ENCODE peak calls at places on chromosomes 2 and 18, in four cellular contexts. G is HFFc6, N is neural crest cell, F is A549. D is an unnamed sample.

GRCh38 chr2:196902828-196903227 is 23.7 kb downstream of the PGAP1 start:
- DNase-seq in G (peak), N (no peak), F (no peak), D (no peak)

GRCh38 chr2:209613941-209614340 is 157.7 kb upstream of the UNC80 start:
- DNase-seq in G (no peak), N (no peak), F (no peak), D (no peak)

GRCh38 chr18:8952174-8952573 is 150.3 kb upstream of the NDUFV2 start:
- DNase-seq in G (no peak), N (no peak), F (no peak), D (no peak)

GRCh38 chr18:76699923-76700322 is 122.4 kb upstream of the ZNF236 start:
- DNase-seq in G (no peak), N (no peak), F (no peak), D (no peak)

GRCh38 chr2:116098049-116098448 is 1655.6 kb downstream of the DPP10 start:
- DNase-seq in G (no peak), N (no peak), F (no peak), D (no peak)

GRCh38 chr2:229612395-229612971 is 101.9 kb downstream of the DNER start:
- DNase-seq in G (no peak), N (no peak), F (no peak), D (no peak)

GRCh38 chr2:120353591-120353898 is 7.6 kb downstream of the INHBB start:
- DNase-seq in G (no peak), N (no peak), F (no peak), D (no peak)

GRCh38 chr2:114807666-114808065 is 365.2 kb downstream of the DPP10 start:
- DNase-seq in G (no peak), N (no peak), F (no peak), D (no peak)

GRCh38 chr2:46036929-46037328 is 260.3 kb upstream of the EPAS1 start:
- DNase-seq in G (no peak), N (no peak), F (no peak), D (no peak)

GRCh38 chr2:167264380-167264779 is 376.1 kb downstream of the XIRP2 start:
- DNase-seq in G (no peak), N (no peak), F (peak), D (peak)

GRCh38 chr2:43142921-43143438 is 83.4 kb downstream of the ZFP36L2 start:
- DNase-seq in G (no peak), N (no peak), F (peak), D (no peak)
- TF ChIP-seq CTCF in G (peak), N (no peak), F (no peak), D (no peak)

GRCh38 chr18:74152906-74153305 is 4.6 kb downstream of the TIMM21 start:
- DNase-seq in G (no peak), N (no peak), F (no peak), D (no peak)
- TF ChIP-seq CTCF in G (peak), N (no peak), F (no peak), D (peak)

GRCh38 chr2:127747621-127748020 is 46.3 kb downstream of the SFT2D3 start:
- DNase-seq in G (no peak), N (no peak), F (no peak), D (no peak)

GRCh38 chr2:127740665-127741287 is 39.5 kb downstream of the SFT2D3 start:
- DNase-seq in G (no peak), N (no peak), F (no peak), D (no peak)

GRCh38 chr2:127737892-127738291 is 36.6 kb downstream of the SFT2D3 start:
- DNase-seq in G (no peak), N (no peak), F (peak), D (no peak)

GRCh38 chr2:127739800-127740199 is 38.5 kb downstream of the SFT2D3 start:
- DNase-seq in G (no peak), N (no peak), F (no peak), D (no peak)

GRCh38 chr2:127743477-127744026 is 42.3 kb downstream of the SFT2D3 start:
- DNase-seq in G (no peak), N (no peak), F (no peak), D (no peak)
- TF ChIP-seq CTCF in G (peak), N (no peak), F (no peak), D (no peak)

DNA sequence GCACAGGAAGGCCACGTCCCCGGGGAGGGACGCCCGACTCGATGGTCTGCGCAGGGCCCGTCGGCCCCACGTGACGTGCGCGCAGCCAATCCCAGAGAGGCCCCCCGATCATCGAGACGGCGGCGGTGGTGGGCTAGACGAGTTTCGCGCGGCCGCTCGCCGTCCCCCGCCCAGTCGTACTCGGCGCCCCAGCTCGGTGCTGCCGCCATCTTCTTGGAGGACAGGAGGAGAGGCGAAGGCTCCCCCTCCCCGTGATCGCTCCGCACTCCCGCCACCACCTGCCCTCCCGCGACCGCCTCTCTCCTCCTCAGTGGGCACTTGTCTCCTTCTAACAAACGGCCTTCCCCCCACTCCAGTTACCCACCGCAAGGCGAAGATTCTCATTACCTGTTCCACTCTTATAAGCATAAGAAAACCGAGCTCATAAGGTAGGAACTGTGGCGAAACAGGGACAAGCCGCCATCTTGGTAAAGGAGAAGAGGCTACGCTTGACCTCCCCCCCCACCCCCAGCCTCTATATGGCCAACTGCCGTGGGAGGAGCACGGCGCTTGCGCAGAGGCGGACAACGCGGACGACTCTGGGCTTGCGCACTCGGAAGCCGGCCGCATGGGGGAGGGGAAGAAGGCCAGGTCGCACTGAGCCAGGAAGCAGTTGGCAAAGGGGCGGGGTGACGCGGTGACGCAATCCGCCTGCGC is at the start of gene HDLBP:
- DNase-seq in G (peak), N (peak), F (peak), D (peak)
- TF ChIP-seq CTCF in G (peak), N (peak), F (peak), D (no peak)

DNA sequence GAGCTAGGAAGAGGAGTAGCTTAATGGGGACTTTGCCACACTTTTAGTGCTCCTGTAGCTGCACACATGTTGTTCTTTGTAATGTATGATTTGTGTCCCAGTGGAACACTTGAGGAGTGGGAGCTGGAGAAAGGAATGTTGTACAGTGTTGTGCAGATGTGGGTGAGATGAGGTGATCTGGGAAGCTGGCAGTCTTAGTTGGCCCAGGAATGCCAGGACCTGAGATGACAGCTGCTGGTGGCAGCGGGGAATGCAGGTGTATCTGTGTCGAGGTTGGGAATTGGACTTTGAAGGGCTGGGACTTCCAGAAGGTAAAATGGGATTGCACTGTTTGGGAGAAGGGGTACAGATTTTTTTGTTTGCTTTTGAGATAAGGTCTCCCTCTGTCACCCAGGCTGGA is 23.6 kb downstream of the NEDD4L start:
- DNase-seq in G (no peak), N (no peak), F (no peak), D (no peak)
- TF ChIP-seq CTCF in G (no peak), N (no peak), F (no peak), D (no peak)

DNA sequence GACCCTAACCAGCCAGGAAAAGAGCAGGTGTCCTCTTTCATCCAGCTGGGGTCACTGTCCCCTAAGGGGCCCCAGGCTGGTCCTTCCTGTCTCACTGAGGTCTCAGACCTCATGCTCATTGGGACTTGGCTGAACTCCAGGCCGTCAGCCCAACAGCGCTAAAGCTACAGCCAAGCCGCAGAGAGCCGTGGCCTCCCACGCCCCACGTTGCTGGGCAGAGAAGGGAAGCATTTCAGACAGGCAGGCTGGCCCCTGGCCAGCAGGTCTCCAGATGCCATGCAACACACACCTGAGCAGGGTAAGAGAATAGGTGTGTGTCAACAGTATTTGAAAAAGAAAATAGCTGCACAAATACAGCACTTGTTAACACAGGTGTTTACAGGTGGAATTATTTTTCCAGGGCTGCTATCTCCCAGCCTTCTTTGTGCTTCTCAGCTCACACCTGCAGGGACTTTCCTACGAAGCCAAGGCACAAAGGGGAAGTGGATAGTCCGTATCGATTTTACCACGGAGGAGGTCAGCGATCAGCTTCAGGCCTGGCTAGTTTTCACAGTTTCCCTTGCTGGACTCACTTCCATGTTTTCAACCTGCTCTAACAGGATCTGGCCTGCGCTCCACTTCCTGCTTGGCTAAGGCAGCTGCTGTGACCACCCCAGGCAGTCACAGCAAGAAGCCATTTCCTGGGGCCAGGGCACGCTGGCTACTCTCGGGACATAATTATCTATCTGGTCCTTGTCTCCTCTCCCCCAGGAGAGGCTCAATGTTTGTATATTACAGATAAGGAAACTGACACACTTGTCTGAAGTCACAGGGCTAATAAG is 156.1 kb upstream of the ID2 start:
- DNase-seq in G (no peak), N (no peak), F (peak), D (peak)
- TF ChIP-seq CTCF in G (no peak), N (no peak), F (no peak), D (no peak)

GRCh38 chr2:219489315-219489714 is 9.4 kb upstream of the GMPPA start:
- DNase-seq in G (no peak), N (no peak), F (no peak), D (no peak)

GRCh38 chr2:219491278-219491967 is 7.3 kb upstream of the GMPPA start:
- DNase-seq in G (no peak), N (no peak), F (no peak), D (no peak)

GRCh38 chr2:219488844-219489194 is 9.9 kb upstream of the GMPPA start:
- DNase-seq in G (no peak), N (no peak), F (no peak), D (no peak)

GRCh38 chr2:219490600-219491130 is 8.0 kb upstream of the GMPPA start:
- DNase-seq in G (no peak), N (no peak), F (no peak), D (no peak)

DNA sequence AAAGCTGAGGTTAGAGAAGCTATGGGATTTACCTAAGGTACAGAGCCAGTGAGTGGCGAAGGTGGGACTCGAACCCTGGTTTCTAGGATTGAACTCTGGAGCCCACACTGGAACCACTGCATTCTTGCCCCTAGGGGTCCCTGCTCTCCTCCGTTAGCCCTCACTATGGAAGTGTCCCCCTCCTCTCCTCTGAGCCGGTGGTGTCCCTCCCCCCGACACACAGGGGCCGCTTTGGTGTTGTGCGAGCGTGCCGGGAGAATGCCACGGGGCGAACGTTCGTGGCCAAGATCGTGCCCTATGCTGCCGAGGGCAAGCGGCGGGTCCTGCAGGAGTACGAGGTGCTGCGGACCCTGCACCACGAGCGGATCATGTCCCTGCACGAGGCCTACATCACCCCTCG is 8.5 kb upstream of the GMPPA start:
- DNase-seq in G (no peak), N (no peak), F (no peak), D (no peak)
- TF ChIP-seq CTCF in G (peak), N (no peak), F (no peak), D (no peak)